ENCODE peak calls at places on chromosomes 11 and 22, in seven cellular contexts. W, S, Z, O, C, Y and P are unnamed samples.

GRCh38 chr22:45671783-45672563 is at the start of gene ATXN10:
- DNase-seq in W (peak), S (peak), Z (peak), O (peak), C (peak), Y (peak), P (peak)

GRCh38 chr11:123235117-123235686 is 40.2 kb upstream of the CLMP start:
- DNase-seq in W (no peak), S (peak), Z (peak), O (no peak), C (peak), Y (no peak), P (no peak)

GRCh38 chr11:26297179-26297970 is 34.6 kb upstream of the ANO3 start:
- DNase-seq in W (peak), S (no peak), Z (no peak), O (peak), C (peak), Y (peak), P (peak)

GRCh38 chr11:3134651-3135490 is 30.2 kb downstream of the OSBPL5 start:
- DNase-seq in W (no peak), S (peak), Z (peak), O (no peak), C (no peak), Y (no peak), P (no peak)

GRCh38 chr11:9573775-9574555 is 495 bp downstream of the WEE1 start:
- DNase-seq in W (no peak), S (peak), Z (peak), O (no peak), C (no peak), Y (no peak), P (no peak)

GRCh38 chr11:33616552-33616951 is 84.1 kb downstream of the C11orf91 start:
- DNase-seq in W (no peak), S (no peak), Z (no peak), O (peak), C (no peak), Y (peak), P (no peak)

GRCh38 chr11:118002010-118002540 is 15.9 kb downstream of the IL10RA start:
- DNase-seq in W (no peak), S (peak), Z (no peak), O (no peak), C (no peak), Y (no peak), P (no peak)

GRCh38 chr11:116310215-116310614 is 462.6 kb downstream of the BUD13 start:
- DNase-seq in W (no peak), S (no peak), Z (no peak), O (no peak), C (no peak), Y (peak), P (no peak)

GRCh38 chr11:69321877-69322350 is 28.0 kb downstream of the MYEOV start:
- DNase-seq in W (peak), S (peak), Z (no peak), O (peak), C (peak), Y (peak), P (peak)

GRCh38 chr11:116073854-116074837 is 569.9 kb upstream of the CADM1 start:
- DNase-seq in W (no peak), S (peak), Z (peak), O (no peak), C (no peak), Y (no peak), P (no peak)

GRCh38 chr11:47783087-47783610 is 16.0 kb upstream of the FNBP4 start:
- DNase-seq in W (no peak), S (no peak), Z (no peak), O (no peak), C (no peak), Y (no peak), P (no peak)

GRCh38 chr11:133966924-133967598 is 10.3 kb upstream of the IGSF9B start:
- DNase-seq in W (no peak), S (no peak), Z (peak), O (no peak), C (no peak), Y (no peak), P (no peak)

GRCh38 chr11:67280791-67281551 is 8.1 kb upstream of the ANKRD13D start:
- DNase-seq in W (no peak), S (no peak), Z (peak), O (no peak), C (no peak), Y (no peak), P (no peak)

GRCh38 chr11:75474240-75474639 is 41.2 kb upstream of the KLHL35 start:
- DNase-seq in W (peak), S (no peak), Z (no peak), O (no peak), C (no peak), Y (peak), P (no peak)

GRCh38 chr11:3202305-3202704 is 16.3 kb downstream of the MRGPRG start:
- DNase-seq in W (no peak), S (no peak), Z (no peak), O (no peak), C (no peak), Y (no peak), P (no peak)

GRCh38 chr11:47566166-47566546 is 757 bp downstream of the PTPMT1 start:
- DNase-seq in W (no peak), S (peak), Z (no peak), O (no peak), C (peak), Y (no peak), P (no peak)

GRCh38 chr22:37243402-37244113 is 511 bp downstream of the RAC2 start:
- DNase-seq in W (no peak), S (no peak), Z (no peak), O (no peak), C (no peak), Y (no peak), P (no peak)

GRCh38 chr22:49298834-49299750 is 528.6 kb downstream of the BRD1 start:
- DNase-seq in W (no peak), S (peak), Z (peak), O (no peak), C (no peak), Y (no peak), P (no peak)

GRCh38 chr11:95849087-95849825 is 59.0 kb downstream of the CEP57 start:
- DNase-seq in W (peak), S (peak), Z (peak), O (peak), C (peak), Y (peak), P (no peak)

GRCh38 chr11:27842290-27842689 is 142.0 kb upstream of the BDNF start:
- DNase-seq in W (no peak), S (no peak), Z (no peak), O (no peak), C (no peak), Y (no peak), P (no peak)

GRCh38 chr11:27839226-27839913 is 139.1 kb upstream of the BDNF start:
- DNase-seq in W (peak), S (no peak), Z (no peak), O (peak), C (peak), Y (peak), P (peak)

GRCh38 chr11:27837895-27838563 is 137.8 kb upstream of the BDNF start:
- DNase-seq in W (no peak), S (no peak), Z (no peak), O (no peak), C (no peak), Y (no peak), P (no peak)

DNA sequence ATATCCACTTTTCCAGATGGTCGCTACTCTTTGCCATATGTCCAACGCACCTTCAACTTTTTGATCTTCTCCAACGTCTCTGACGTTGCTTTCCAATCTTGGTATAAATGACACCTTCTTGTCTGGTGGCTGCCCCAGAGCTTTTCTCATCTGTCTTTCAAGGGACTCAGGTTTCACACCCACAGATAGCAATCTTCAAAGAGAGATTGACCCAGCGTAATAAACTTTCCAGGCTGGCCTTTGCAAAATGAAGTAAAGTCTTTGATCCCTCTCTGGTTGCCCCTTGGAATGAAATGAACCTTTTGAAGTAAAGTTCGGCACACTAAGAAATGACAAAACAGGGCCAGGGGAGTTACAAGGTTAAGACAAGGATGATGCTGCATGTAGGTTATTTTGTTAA is 138.4 kb upstream of the BDNF start:
- DNase-seq in W (no peak), S (no peak), Z (no peak), O (no peak), C (no peak), Y (no peak), P (no peak)
- TF ChIP-seq CTCF in W (no peak), S (no peak), Z (no peak), O (no peak), C (no peak), Y (no peak), P (no peak)

GRCh38 chr22:29801153-29801552 is 34.0 kb downstream of the UQCR10 start:
- DNase-seq in W (no peak), S (no peak), Z (no peak), O (no peak), C (no peak), Y (no peak), P (no peak)

GRCh38 chr22:29798801-29799200 is 31.6 kb downstream of the UQCR10 start:
- DNase-seq in W (no peak), S (no peak), Z (no peak), O (no peak), C (peak), Y (no peak), P (no peak)

GRCh38 chr22:29797351-29797750 is 30.2 kb downstream of the UQCR10 start:
- DNase-seq in W (no peak), S (no peak), Z (no peak), O (no peak), C (no peak), Y (no peak), P (no peak)

GRCh38 chr22:29798318-29798717 is 31.1 kb downstream of the UQCR10 start:
- DNase-seq in W (no peak), S (no peak), Z (no peak), O (no peak), C (peak), Y (no peak), P (no peak)

GRCh38 chr22:29799217-29799680 is 32.1 kb downstream of the UQCR10 start:
- DNase-seq in W (peak), S (peak), Z (peak), O (peak), C (peak), Y (peak), P (peak)
- TF ChIP-seq CTCF in W (no peak), S (no peak), Z (no peak), O (peak), C (no peak), Y (peak), P (no peak)

GRCh38 chr11:62324738-62325556 is 12.3 kb upstream of the ASRGL1 start:
- DNase-seq in W (peak), S (no peak), Z (peak), O (peak), C (peak), Y (peak), P (no peak)
- TF ChIP-seq CTCF in W (peak), S (no peak), Z (peak), O (peak), C (peak), Y (peak), P (peak)

DNA sequence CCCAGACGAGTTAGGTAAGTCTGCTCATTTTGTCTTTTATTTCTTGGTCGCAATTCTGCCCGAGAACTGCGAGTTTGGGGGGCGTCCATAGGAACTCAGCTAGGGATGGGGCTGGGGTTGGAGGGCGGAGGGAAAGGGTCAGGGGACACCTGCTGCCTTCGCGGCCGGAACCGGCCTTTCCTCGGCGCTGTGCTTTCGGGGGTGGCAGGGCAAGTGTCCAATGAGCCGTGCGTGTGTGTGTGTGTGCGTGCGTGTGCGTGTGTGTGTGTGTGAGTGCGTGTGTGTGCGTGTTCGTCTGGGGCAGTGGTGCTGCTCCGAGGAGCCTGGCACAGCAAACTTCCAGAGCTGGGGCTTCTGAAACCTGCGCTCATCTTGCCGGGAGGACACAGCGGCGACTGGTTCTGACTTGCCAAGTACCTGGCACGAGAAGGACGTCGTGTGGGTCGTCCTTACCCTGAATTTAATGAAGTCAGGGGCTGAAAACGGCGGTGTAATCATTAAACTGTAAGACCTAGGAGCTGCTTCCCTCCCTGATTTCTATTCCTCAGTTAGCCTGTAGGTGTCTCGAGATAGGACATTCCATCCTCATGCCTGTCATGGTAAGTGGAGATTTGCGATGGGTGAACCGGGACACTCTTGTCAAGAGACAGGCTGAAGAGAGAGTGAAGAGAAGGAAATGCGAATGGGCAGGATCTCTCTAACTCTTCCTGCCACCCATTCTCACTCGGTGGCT is 27.0 kb upstream of the AMOTL1 start:
- DNase-seq in W (peak), S (peak), Z (peak), O (peak), C (peak), Y (peak), P (no peak)
- TF ChIP-seq CTCF in W (peak), S (no peak), Z (peak), O (peak), C (peak), Y (peak), P (peak)

GRCh38 chr11:14418801-14419417 is 59.9 kb upstream of the RRAS2 start:
- DNase-seq in W (no peak), S (no peak), Z (no peak), O (no peak), C (peak), Y (peak), P (no peak)

GRCh38 chr11:14417975-14418374 is 59.0 kb upstream of the RRAS2 start:
- DNase-seq in W (peak), S (no peak), Z (no peak), O (no peak), C (no peak), Y (peak), P (no peak)

GRCh38 chr11:14422052-14422813 is 63.2 kb upstream of the RRAS2 start:
- DNase-seq in W (peak), S (peak), Z (peak), O (peak), C (peak), Y (peak), P (peak)

GRCh38 chr11:14422814-14423182 is 63.8 kb upstream of the RRAS2 start:
- DNase-seq in W (no peak), S (no peak), Z (no peak), O (no peak), C (no peak), Y (no peak), P (no peak)

GRCh38 chr11:14420223-14420622 is 61.2 kb upstream of the RRAS2 start:
- DNase-seq in W (no peak), S (no peak), Z (no peak), O (no peak), C (no peak), Y (no peak), P (no peak)
- TF ChIP-seq CTCF in W (no peak), S (no peak), Z (no peak), O (no peak), C (no peak), Y (no peak), P (no peak)

GRCh38 chr22:20178922-20179227 is 28.0 kb upstream of the CCDC188 start:
- DNase-seq in W (no peak), S (no peak), Z (no peak), O (no peak), C (no peak), Y (no peak), P (no peak)

GRCh38 chr22:20181194-20181931 is 30.5 kb upstream of the CCDC188 start:
- DNase-seq in W (no peak), S (no peak), Z (no peak), O (no peak), C (no peak), Y (no peak), P (no peak)

GRCh38 chr22:20179455-20180244 is 28.8 kb upstream of the CCDC188 start:
- DNase-seq in W (no peak), S (no peak), Z (no peak), O (no peak), C (no peak), Y (no peak), P (no peak)

GRCh38 chr22:20180640-20181039 is 29.8 kb upstream of the CCDC188 start:
- DNase-seq in W (no peak), S (no peak), Z (no peak), O (no peak), C (no peak), Y (no peak), P (no peak)

DNA sequence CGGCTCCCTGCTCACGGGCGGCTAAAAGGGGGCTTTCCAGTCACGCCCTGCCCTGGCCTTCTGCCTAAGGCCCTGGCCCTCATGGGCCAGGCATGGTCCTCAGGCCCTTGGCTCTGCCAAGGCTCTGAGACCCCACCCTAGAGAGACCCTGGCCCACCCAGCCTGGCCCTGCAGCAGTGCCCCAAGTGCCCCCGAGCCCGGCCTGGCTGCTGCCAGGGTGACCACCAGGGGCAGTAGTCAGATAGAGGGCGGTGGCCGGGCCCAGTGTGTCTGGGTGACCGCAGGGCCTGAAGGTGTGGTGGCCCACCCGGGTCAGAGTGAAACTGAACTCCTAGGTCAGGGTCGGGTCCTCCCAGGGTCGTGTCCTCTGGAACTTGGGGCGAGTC is 29.4 kb upstream of the CCDC188 start:
- DNase-seq in W (no peak), S (no peak), Z (no peak), O (no peak), C (no peak), Y (no peak), P (no peak)
- TF ChIP-seq CTCF in W (no peak), S (no peak), Z (peak), O (peak), C (peak), Y (peak), P (no peak)

GRCh38 chr22:17234144-17234623 is 14.9 kb upstream of the ADA2 start:
- DNase-seq in W (peak), S (no peak), Z (no peak), O (no peak), C (no peak), Y (no peak), P (no peak)
- TF ChIP-seq CTCF in W (no peak), S (no peak), Z (no peak), O (no peak), C (no peak), Y (no peak), P (no peak)

GRCh38 chr22:33542722-33543121 is 377.6 kb downstream of the LARGE1 start:
- DNase-seq in W (no peak), S (no peak), Z (no peak), O (no peak), C (no peak), Y (no peak), P (no peak)

GRCh38 chr22:33539202-33539901 is 380.9 kb downstream of the LARGE1 start:
- DNase-seq in W (no peak), S (no peak), Z (no peak), O (no peak), C (no peak), Y (no peak), P (no peak)

GRCh38 chr22:33538277-33538885 is 381.9 kb downstream of the LARGE1 start:
- DNase-seq in W (no peak), S (no peak), Z (no peak), O (no peak), C (no peak), Y (no peak), P (no peak)

GRCh38 chr22:33542153-33542552 is 378.1 kb downstream of the LARGE1 start:
- DNase-seq in W (no peak), S (no peak), Z (no peak), O (peak), C (no peak), Y (no peak), P (no peak)

GRCh38 chr22:33539902-33540751 is 380.1 kb downstream of the LARGE1 start:
- DNase-seq in W (peak), S (peak), Z (peak), O (peak), C (peak), Y (peak), P (no peak)
- TF ChIP-seq CTCF in W (no peak), S (no peak), Z (no peak), O (no peak), C (no peak), Y (no peak), P (no peak)